ENCODE peak calls at places on chromosomes 13 and 19, in seven cellular contexts. O is GM23248, N is spleen, X is IMR-90, G is OCI-LY7, V is breast epithelium, M is transverse colon. J is an unnamed sample.

GRCh38 chr19:19170053-19170945 is at the start of gene MEF2B:
- DNase-seq in M (peak; percentile 87), V (peak; percentile 35), N (peak; percentile 93), X (peak; percentile 30), O (peak; percentile 73), G (peak; percentile 96), J (peak; percentile 45)

GRCh38 chr19:40365613-40366401 is 17.3 kb downstream of the PLD3 start:
- DNase-seq in V (peak; percentile 37), O (peak; percentile 16), X (peak; percentile 71), G (peak; percentile 79), N (peak; percentile 83), M (peak; percentile 50), J (no peak)

GRCh38 chr19:50703915-50704548 is 15.6 kb downstream of the SHANK1 start:
- DNase-seq in O (no peak), G (no peak), X (no peak), V (no peak), N (no peak), M (no peak), J (no peak)

GRCh38 chr13:99686157-99686572 is 184.9 kb downstream of the TM9SF2 start:
- DNase-seq in O (peak; percentile 33), X (peak; percentile 4), G (no peak), V (no peak), N (no peak), M (peak; percentile 66), J (no peak)

GRCh38 chr19:16326401-16327130 is 1.9 kb downstream of the KLF2 start:
- DNase-seq in N (peak; percentile 89), O (peak; percentile 61), M (peak; percentile 55), G (peak; percentile 57), X (no peak), V (no peak), J (no peak)

GRCh38 chr19:19548915-19549537 is 11.0 kb downstream of the CILP2 start:
- DNase-seq in O (peak; percentile 38), G (no peak), N (no peak), X (peak; percentile 19), M (no peak), V (no peak), J (no peak)

GRCh38 chr19:41616785-41617621 is 9.9 kb downstream of the CEACAM4 start:
- DNase-seq in N (peak; percentile 34), G (peak; percentile 7), M (no peak), V (no peak), X (peak; percentile 10), O (peak; percentile 44), J (no peak)

GRCh38 chr19:30668521-30669155 is 296.5 kb downstream of the ZNF536 start:
- DNase-seq in M (no peak), N (peak; percentile 54), V (no peak), X (no peak), O (no peak), G (no peak), J (no peak)

GRCh38 chr13:27583645-27584044 is 36.7 kb downstream of the LNX2 start:
- DNase-seq in G (no peak), O (peak; percentile 22), V (no peak), N (no peak), M (no peak), X (no peak), J (no peak)

GRCh38 chr13:59236979-59237378 is 926.7 kb downstream of the DIAPH3 start:
- DNase-seq in X (no peak), N (no peak), M (no peak), O (no peak), G (no peak), V (no peak), J (no peak)

GRCh38 chr19:55314396-55314795 is 10.7 kb downstream of the TMEM150B start:
- DNase-seq in G (no peak), N (no peak), V (no peak), O (no peak), M (no peak), X (no peak), J (no peak)

GRCh38 chr13:108086678-108087077 is 128.7 kb downstream of the LIG4 start:
- DNase-seq in V (no peak), G (no peak), M (no peak), X (peak; percentile 46), N (no peak), O (peak; percentile 55), J (no peak)

GRCh38 chr13:100274942-100275506 is 186.1 kb downstream of the PCCA start:
- DNase-seq in M (no peak), X (peak; percentile 4), G (no peak), V (no peak), O (no peak), N (no peak), J (no peak)

GRCh38 chr13:90270231-90270630 is 1077.3 kb upstream of the MIR17HG start:
- DNase-seq in M (no peak), O (no peak), G (no peak), X (no peak), N (no peak), V (no peak), J (no peak)

GRCh38 chr13:45851171-45851889 is at the start of gene SIAH3:
- DNase-seq in N (no peak), G (no peak), O (peak; percentile 20), M (no peak), X (no peak), V (no peak), J (no peak)

GRCh38 chr13:98665638-98665995 is 86.9 kb downstream of the SLC15A1 start:
- DNase-seq in G (no peak), M (no peak), O (no peak), X (no peak), V (no peak), N (no peak), J (no peak)

GRCh38 chr19:309206-309565 is 18.0 kb upstream of the PLPP2 start:
- DNase-seq in V (no peak), O (no peak), G (no peak), X (no peak), M (no peak), N (peak; percentile 62), J (no peak)

GRCh38 chr19:5193192-5193591 is 147.4 kb downstream of the PTPRS start:
- DNase-seq in N (no peak), X (no peak), O (no peak), V (no peak), M (no peak), G (no peak), J (no peak)

GRCh38 chr13:55577082-55577846 is 1563.5 kb upstream of the PRR20A start:
- DNase-seq in V (no peak), O (no peak), G (no peak), N (no peak), X (no peak), M (no peak), J (no peak)

GRCh38 chr13:40120288-40120687 is 464.8 kb downstream of the COG6 start:
- DNase-seq in N (no peak), V (no peak), X (no peak), M (no peak), G (no peak), O (peak; percentile 73), J (no peak)

GRCh38 chr19:40323705-40324104 is 24.5 kb downstream of the C19orf47 start:
- DNase-seq in M (no peak), N (no peak), V (no peak), O (no peak), X (no peak), G (no peak), J (no peak)

GRCh38 chr13:68232351-68233130 is 1002.4 kb upstream of the PCDH9 start:
- DNase-seq in M (no peak), G (no peak), O (no peak), N (no peak), X (no peak), V (no peak), J (no peak)

GRCh38 chr19:23070353-23070781 is 46.5 kb upstream of the ZNF730 start:
- DNase-seq in X (peak; percentile 15), V (peak; percentile 28), O (peak; percentile 45), N (no peak), G (no peak), M (peak; percentile 11), J (no peak)

GRCh38 chr13:64675256-64675892 is 2554.8 kb downstream of the PCDH9 start:
- DNase-seq in V (no peak), N (no peak), M (no peak), O (peak; percentile 66), G (no peak), X (peak; percentile 77), J (no peak)

DNA sequence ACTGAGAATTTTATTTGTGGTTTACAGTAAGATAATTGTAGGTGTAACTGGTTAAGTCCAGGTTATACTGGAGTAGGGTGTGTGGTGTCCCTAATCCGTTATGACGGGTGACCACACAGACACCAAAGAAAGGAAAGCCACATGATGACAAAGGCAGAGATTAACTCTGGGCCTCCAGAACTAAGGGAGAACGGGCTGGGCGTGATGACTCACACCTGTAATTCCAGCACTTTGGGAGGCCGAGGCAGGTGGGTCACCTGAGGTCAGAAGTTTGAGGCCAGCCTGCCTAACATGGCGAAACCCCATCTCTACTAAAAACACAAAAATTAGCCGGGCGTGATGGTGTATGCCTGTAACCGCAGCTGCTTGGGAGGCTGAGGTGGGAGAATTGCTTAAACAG is 10.2 kb upstream of the FUT2 start:
- DNase-seq in V (no peak), G (no peak), X (no peak), N (no peak), M (no peak), O (no peak), J (no peak)
- H3K27ac ChIP-seq in V (peak overlapping the region; percentile 21), G (no peak overlapping the region), X (no peak overlapping the region), N (no peak overlapping the region), M (no peak overlapping the region), O (no peak overlapping the region), J (peak overlapping the region; percentile 68)

DNA sequence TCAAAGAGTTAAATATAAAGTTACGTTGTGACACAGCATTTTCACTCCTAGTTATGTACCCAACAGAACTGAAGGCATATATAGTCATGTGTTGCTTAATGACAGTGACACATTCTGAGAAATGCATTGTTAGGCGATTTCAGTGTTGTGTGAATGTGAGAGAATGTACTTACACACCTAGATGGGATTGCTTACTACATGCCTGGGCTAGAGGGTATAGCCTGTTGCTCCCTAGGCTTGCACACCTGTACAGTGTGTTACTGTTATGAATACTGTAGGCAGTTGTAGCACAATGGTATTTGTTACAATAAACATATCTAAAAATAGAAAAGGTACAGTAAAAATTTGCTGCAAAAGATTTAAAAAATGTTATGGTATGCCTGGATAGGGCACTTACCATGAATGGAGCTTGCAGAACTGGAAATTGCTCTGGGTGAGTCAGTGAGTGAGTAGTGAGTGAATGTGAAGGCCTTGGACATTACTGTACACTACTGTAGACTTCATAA is 89.2 kb downstream of the DHRS12 start:
- DNase-seq in V (no peak), N (no peak), G (no peak), O (peak; percentile 75), X (peak; percentile 89), M (no peak), J (no peak)
- H3K4me3 ChIP-seq in V (no peak overlapping the region), N (no peak overlapping the region), G (no peak overlapping the region), O (no peak overlapping the region), X (no peak overlapping the region), M (no peak overlapping the region), J (no peak overlapping the region)

GRCh38 chr13:77729502-77730221 is 32.2 kb downstream of the SLAIN1 start:
- DNase-seq in O (no peak), M (no peak), X (no peak), V (no peak), G (no peak), N (no peak), J (no peak)
- H3K27ac ChIP-seq in O (no peak overlapping the region), M (no peak overlapping the region), X (no peak overlapping the region), V (no peak overlapping the region), G (no peak overlapping the region), N (no peak overlapping the region), J (no peak overlapping the region)

DNA sequence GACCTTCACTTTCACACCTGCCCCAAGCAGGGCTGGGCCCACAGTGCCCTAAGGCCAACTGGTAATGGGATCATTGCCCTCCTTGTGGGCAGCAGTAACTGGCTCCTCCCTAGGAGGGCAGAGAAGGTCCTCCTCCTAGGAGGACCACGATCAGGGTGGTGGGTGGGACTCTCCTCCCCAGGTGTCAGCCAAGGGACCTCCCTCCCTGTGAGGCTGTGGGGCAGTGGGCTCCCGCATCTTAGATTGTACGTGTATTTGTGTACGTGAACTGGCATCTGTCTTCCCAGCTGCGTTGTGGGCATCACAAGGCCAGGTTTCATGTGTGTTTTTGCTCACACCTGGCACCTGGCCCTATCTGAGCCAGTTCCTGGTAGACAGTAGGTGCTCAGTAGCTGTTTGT is 111.8 kb downstream of the SOX1 start:
- DNase-seq in V (no peak), N (no peak), M (no peak), G (no peak), X (no peak), O (no peak), J (no peak)
- H3K4me3 ChIP-seq in V (no peak overlapping the region), N (no peak overlapping the region), M (no peak overlapping the region), G (no peak overlapping the region), X (no peak overlapping the region), O (no peak overlapping the region), J (no peak overlapping the region)

J was measured in esophagus squamous epithelium.